ENCODE peak calls at places on chromosome 19, in ten cellular contexts. One of them, this sample, is unnamed.

GRCh38 chr19:45646345-45646698 is 7.1 kb upstream of the EML2 start:
- DNase-seq in left cardiac atrium: no peak
- DNase-seq in testis: no peak
- DNase-seq in AG08396: no peak
- DNase-seq in COLO829: no peak
- DNase-seq in effector memory CD8-positive, alpha-beta T cell: no peak
- DNase-seq in stomach: no peak
- DNase-seq in brain pericyte: no peak
- DNase-seq in Calu3: no peak
- DNase-seq in T-helper 2 cell: no peak
- DNase-seq in this sample: no peak

GRCh38 chr19:45376045-45376724 is 5.8 kb upstream of the ERCC2 start:
- DNase-seq in left cardiac atrium: peak; percentile 64
- DNase-seq in testis: peak; percentile 87
- DNase-seq in AG08396: peak; percentile 81
- DNase-seq in COLO829: peak; percentile 57
- DNase-seq in effector memory CD8-positive, alpha-beta T cell: no peak
- DNase-seq in stomach: no peak
- DNase-seq in brain pericyte: no peak
- DNase-seq in Calu3: peak; percentile 69
- DNase-seq in T-helper 2 cell: no peak
- DNase-seq in this sample: peak; percentile 87

GRCh38 chr19:11881151-11881800 is 6.3 kb upstream of the ZNF69 start:
- DNase-seq in left cardiac atrium: peak; percentile 45
- DNase-seq in testis: peak; percentile 75
- DNase-seq in AG08396: peak; percentile 72
- DNase-seq in COLO829: peak; percentile 80
- DNase-seq in effector memory CD8-positive, alpha-beta T cell: peak; percentile 58
- DNase-seq in stomach: peak; percentile 76
- DNase-seq in brain pericyte: no peak
- DNase-seq in Calu3: peak; percentile 35
- DNase-seq in T-helper 2 cell: peak; percentile 26
- DNase-seq in this sample: peak; percentile 42

GRCh38 chr19:3798137-3798536 is 12.0 kb upstream of the MATK start:
- DNase-seq in left cardiac atrium: no peak
- DNase-seq in testis: no peak
- DNase-seq in AG08396: no peak
- DNase-seq in COLO829: no peak
- DNase-seq in effector memory CD8-positive, alpha-beta T cell: peak; percentile 40
- DNase-seq in stomach: no peak
- DNase-seq in brain pericyte: no peak
- DNase-seq in Calu3: no peak
- DNase-seq in T-helper 2 cell: no peak
- DNase-seq in this sample: no peak

GRCh38 chr19:8702350-8702749 is 3.8 kb upstream of the ACTL9 start:
- DNase-seq in left cardiac atrium: no peak
- DNase-seq in testis: no peak
- DNase-seq in AG08396: no peak
- DNase-seq in COLO829: no peak
- DNase-seq in effector memory CD8-positive, alpha-beta T cell: no peak
- DNase-seq in stomach: no peak
- DNase-seq in brain pericyte: no peak
- DNase-seq in Calu3: no peak
- DNase-seq in T-helper 2 cell: no peak
- DNase-seq in this sample: no peak

GRCh38 chr19:4229179-4229931 is at the start of gene EBI3:
- DNase-seq in left cardiac atrium: no peak
- DNase-seq in testis: peak; percentile 23
- DNase-seq in AG08396: no peak
- DNase-seq in COLO829: no peak
- DNase-seq in effector memory CD8-positive, alpha-beta T cell: no peak
- DNase-seq in stomach: no peak
- DNase-seq in brain pericyte: peak; percentile 21
- DNase-seq in Calu3: peak; percentile 49
- DNase-seq in T-helper 2 cell: no peak
- DNase-seq in this sample: no peak

GRCh38 chr19:574658-575526 is 2.5 kb downstream of the BSG start:
- DNase-seq in left cardiac atrium: no peak
- DNase-seq in testis: peak; percentile 65
- DNase-seq in AG08396: no peak
- DNase-seq in COLO829: no peak
- DNase-seq in effector memory CD8-positive, alpha-beta T cell: no peak
- DNase-seq in stomach: peak; percentile 69
- DNase-seq in brain pericyte: no peak
- DNase-seq in Calu3: no peak
- DNase-seq in T-helper 2 cell: no peak
- DNase-seq in this sample: no peak

GRCh38 chr19:51101171-51101865 is 6.9 kb downstream of the CTU1 start:
- DNase-seq in left cardiac atrium: no peak
- DNase-seq in testis: no peak
- DNase-seq in AG08396: no peak
- DNase-seq in COLO829: no peak
- DNase-seq in effector memory CD8-positive, alpha-beta T cell: no peak
- DNase-seq in stomach: no peak
- DNase-seq in brain pericyte: no peak
- DNase-seq in Calu3: no peak
- DNase-seq in T-helper 2 cell: no peak
- DNase-seq in this sample: no peak

GRCh38 chr19:41298327-41298964 is 11.5 kb upstream of the CCDC97 start:
- DNase-seq in left cardiac atrium: peak; percentile 87
- DNase-seq in testis: peak; percentile 49
- DNase-seq in AG08396: peak; percentile 91
- DNase-seq in COLO829: no peak
- DNase-seq in effector memory CD8-positive, alpha-beta T cell: no peak
- DNase-seq in stomach: peak; percentile 63
- DNase-seq in brain pericyte: peak; percentile 68
- DNase-seq in Calu3: peak; percentile 33
- DNase-seq in T-helper 2 cell: peak; percentile 55
- DNase-seq in this sample: peak; percentile 45

GRCh38 chr19:8137425-8137824 is 12.0 kb downstream of the FBN3 start:
- DNase-seq in left cardiac atrium: no peak
- DNase-seq in testis: no peak
- DNase-seq in AG08396: no peak
- DNase-seq in COLO829: no peak
- DNase-seq in effector memory CD8-positive, alpha-beta T cell: no peak
- DNase-seq in stomach: no peak
- DNase-seq in brain pericyte: no peak
- DNase-seq in Calu3: no peak
- DNase-seq in T-helper 2 cell: no peak
- DNase-seq in this sample: no peak

GRCh38 chr19:36449059-36449670 is 30.7 kb upstream of the ZFP82 start:
- DNase-seq in left cardiac atrium: no peak
- DNase-seq in testis: no peak
- DNase-seq in AG08396: no peak
- DNase-seq in COLO829: no peak
- DNase-seq in effector memory CD8-positive, alpha-beta T cell: no peak
- DNase-seq in stomach: no peak
- DNase-seq in brain pericyte: no peak
- DNase-seq in Calu3: no peak
- DNase-seq in T-helper 2 cell: no peak
- DNase-seq in this sample: no peak

GRCh38 chr19:58406818-58407657 is 1.4 kb upstream of the ZNF584 start:
- DNase-seq in left cardiac atrium: no peak
- DNase-seq in testis: no peak
- DNase-seq in AG08396: no peak
- DNase-seq in COLO829: no peak
- DNase-seq in effector memory CD8-positive, alpha-beta T cell: no peak
- DNase-seq in stomach: no peak
- DNase-seq in brain pericyte: no peak
- DNase-seq in Calu3: peak; percentile 27
- DNase-seq in T-helper 2 cell: no peak
- DNase-seq in this sample: no peak

GRCh38 chr19:40802300-40803169 is 3.5 kb downstream of the EGLN2 start:
- DNase-seq in left cardiac atrium: peak; percentile 74
- DNase-seq in testis: peak; percentile 71
- DNase-seq in AG08396: no peak
- DNase-seq in COLO829: no peak
- DNase-seq in effector memory CD8-positive, alpha-beta T cell: no peak
- DNase-seq in stomach: peak; percentile 71
- DNase-seq in brain pericyte: no peak
- DNase-seq in Calu3: no peak
- DNase-seq in T-helper 2 cell: no peak
- DNase-seq in this sample: no peak

GRCh38 chr19:13978306-13978705 is 26.0 kb downstream of the DCAF15 start:
- DNase-seq in left cardiac atrium: peak; percentile 92
- DNase-seq in testis: peak; percentile 85
- DNase-seq in AG08396: no peak
- DNase-seq in COLO829: no peak
- DNase-seq in effector memory CD8-positive, alpha-beta T cell: no peak
- DNase-seq in stomach: peak; percentile 70
- DNase-seq in brain pericyte: no peak
- DNase-seq in Calu3: no peak
- DNase-seq in T-helper 2 cell: no peak
- DNase-seq in this sample: no peak

GRCh38 chr19:46732966-46733692 is 12.7 kb upstream of the FKRP start:
- DNase-seq in left cardiac atrium: peak; percentile 55
- DNase-seq in testis: peak; percentile 57
- DNase-seq in AG08396: no peak
- DNase-seq in COLO829: no peak
- DNase-seq in effector memory CD8-positive, alpha-beta T cell: no peak
- DNase-seq in stomach: no peak
- DNase-seq in brain pericyte: peak; percentile 90
- DNase-seq in Calu3: no peak
- DNase-seq in T-helper 2 cell: no peak
- DNase-seq in this sample: no peak

GRCh38 chr19:16234552-16235445 is 37.1 kb downstream of the AP1M1 start:
- DNase-seq in left cardiac atrium: no peak
- DNase-seq in testis: no peak
- DNase-seq in AG08396: no peak
- DNase-seq in COLO829: no peak
- DNase-seq in effector memory CD8-positive, alpha-beta T cell: no peak
- DNase-seq in stomach: no peak
- DNase-seq in brain pericyte: no peak
- DNase-seq in Calu3: no peak
- DNase-seq in T-helper 2 cell: no peak
- DNase-seq in this sample: no peak

GRCh38 chr19:19213822-19214558 is 2.2 kb downstream of the NCAN start:
- DNase-seq in left cardiac atrium: no peak
- DNase-seq in testis: no peak
- DNase-seq in AG08396: no peak
- DNase-seq in COLO829: no peak
- DNase-seq in effector memory CD8-positive, alpha-beta T cell: no peak
- DNase-seq in stomach: no peak
- DNase-seq in brain pericyte: no peak
- DNase-seq in Calu3: no peak
- DNase-seq in T-helper 2 cell: no peak
- DNase-seq in this sample: no peak

GRCh38 chr19:48713041-48713863 is 6.3 kb downstream of the MAMSTR start:
- DNase-seq in left cardiac atrium: no peak
- DNase-seq in testis: no peak
- DNase-seq in AG08396: no peak
- DNase-seq in COLO829: peak; percentile 71
- DNase-seq in effector memory CD8-positive, alpha-beta T cell: no peak
- DNase-seq in stomach: no peak
- DNase-seq in brain pericyte: no peak
- DNase-seq in Calu3: no peak
- DNase-seq in T-helper 2 cell: no peak
- DNase-seq in this sample: no peak